ENCODE peak calls at places on chromosomes 2 and 18, in six cellular contexts. One of them, this sample, is unnamed.

GRCh38 chr18:3529597-3529996 is 79.6 kb downstream of the TGIF1 start:
- DNase-seq in heart left ventricle: no peak
- DNase-seq in tibial nerve: no peak
- DNase-seq in spleen: no peak
- DNase-seq in esophagus squamous epithelium: no peak
- DNase-seq in H54: no peak
- DNase-seq in this sample: no peak

GRCh38 chr2:63189026-63189425 is 138.4 kb downstream of the OTX1 start:
- DNase-seq in spleen: no peak
- DNase-seq in tibial nerve: no peak
- DNase-seq in H54: peak
- DNase-seq in esophagus squamous epithelium: no peak
- DNase-seq in heart left ventricle: no peak
- DNase-seq in this sample: no peak

GRCh38 chr18:27785815-27786537 is 391.0 kb downstream of the CDH2 start:
- DNase-seq in heart left ventricle: no peak
- DNase-seq in spleen: no peak
- DNase-seq in tibial nerve: no peak
- DNase-seq in esophagus squamous epithelium: no peak
- DNase-seq in H54: no peak
- DNase-seq in this sample: no peak

GRCh38 chr18:44826418-44827259 is 146.0 kb downstream of the SETBP1 start:
- DNase-seq in heart left ventricle: no peak
- DNase-seq in spleen: no peak
- DNase-seq in esophagus squamous epithelium: no peak
- DNase-seq in tibial nerve: peak
- DNase-seq in H54: no peak
- DNase-seq in this sample: peak

GRCh38 chr18:64271975-64272659 is 123.2 kb upstream of the LINC00305 start:
- DNase-seq in heart left ventricle: no peak
- DNase-seq in tibial nerve: no peak
- DNase-seq in esophagus squamous epithelium: no peak
- DNase-seq in H54: no peak
- DNase-seq in spleen: no peak
- DNase-seq in this sample: no peak

GRCh38 chr2:127530245-127531132 is 4.2 kb upstream of the IWS1 start:
- DNase-seq in spleen: no peak
- DNase-seq in tibial nerve: no peak
- DNase-seq in H54: no peak
- DNase-seq in esophagus squamous epithelium: no peak
- DNase-seq in heart left ventricle: no peak
- DNase-seq in this sample: no peak

GRCh38 chr2:180520816-180521595 is 459.4 kb upstream of the UBE2E3 start:
- DNase-seq in H54: no peak
- DNase-seq in esophagus squamous epithelium: no peak
- DNase-seq in heart left ventricle: no peak
- DNase-seq in spleen: no peak
- DNase-seq in tibial nerve: no peak
- DNase-seq in this sample: no peak

GRCh38 chr18:42268793-42269192 is 313.8 kb downstream of the PIK3C3 start:
- DNase-seq in tibial nerve: no peak
- DNase-seq in heart left ventricle: no peak
- DNase-seq in spleen: no peak
- DNase-seq in esophagus squamous epithelium: no peak
- DNase-seq in H54: no peak
- DNase-seq in this sample: no peak

GRCh38 chr2:216694201-216694825 is 1.0 kb downstream of the IGFBP5 start:
- DNase-seq in tibial nerve: no peak
- DNase-seq in H54: no peak
- DNase-seq in heart left ventricle: peak
- DNase-seq in spleen: no peak
- DNase-seq in esophagus squamous epithelium: no peak
- DNase-seq in this sample: peak

GRCh38 chr2:201856561-201856960 is 50.2 kb downstream of the CDK15 start:
- DNase-seq in spleen: no peak
- DNase-seq in tibial nerve: no peak
- DNase-seq in heart left ventricle: no peak
- DNase-seq in esophagus squamous epithelium: no peak
- DNase-seq in H54: no peak
- DNase-seq in this sample: no peak

GRCh38 chr2:201855356-201855755 is 49.0 kb downstream of the CDK15 start:
- DNase-seq in heart left ventricle: no peak
- DNase-seq in H54: no peak
- DNase-seq in esophagus squamous epithelium: no peak
- DNase-seq in spleen: no peak
- DNase-seq in tibial nerve: no peak
- DNase-seq in this sample: no peak

GRCh38 chr2:201854221-201854801 is 48.0 kb downstream of the CDK15 start:
- DNase-seq in tibial nerve: no peak
- DNase-seq in heart left ventricle: no peak
- DNase-seq in spleen: no peak
- DNase-seq in esophagus squamous epithelium: no peak
- DNase-seq in H54: peak
- DNase-seq in this sample: no peak

GRCh38 chr2:201852878-201853415 is 46.6 kb downstream of the CDK15 start:
- DNase-seq in H54: no peak
- DNase-seq in tibial nerve: no peak
- DNase-seq in heart left ventricle: no peak
- DNase-seq in esophagus squamous epithelium: no peak
- DNase-seq in spleen: no peak
- DNase-seq in this sample: no peak

GRCh38 chr2:201854841-201855240 is 48.5 kb downstream of the CDK15 start:
- DNase-seq in tibial nerve: no peak
- DNase-seq in H54: no peak
- DNase-seq in heart left ventricle: no peak
- DNase-seq in spleen: no peak
- DNase-seq in esophagus squamous epithelium: no peak
- DNase-seq in this sample: no peak
- TF ChIP-seq POLR2A in tibial nerve: no peak
- TF ChIP-seq POLR2A in H54: no peak
- TF ChIP-seq POLR2A in heart left ventricle: no peak
- TF ChIP-seq POLR2A in spleen: no peak
- TF ChIP-seq POLR2A in esophagus squamous epithelium: no peak
- TF ChIP-seq POLR2A in this sample: no peak

GRCh38 chr18:67216846-67217245 is 299.7 kb downstream of the DSEL start:
- DNase-seq in esophagus squamous epithelium: no peak
- DNase-seq in H54: no peak
- DNase-seq in heart left ventricle: no peak
- DNase-seq in tibial nerve: no peak
- DNase-seq in spleen: no peak
- DNase-seq in this sample: no peak

GRCh38 chr18:67218556-67218955 is 298.0 kb downstream of the DSEL start:
- DNase-seq in spleen: no peak
- DNase-seq in esophagus squamous epithelium: no peak
- DNase-seq in tibial nerve: no peak
- DNase-seq in H54: no peak
- DNase-seq in heart left ventricle: no peak
- DNase-seq in this sample: no peak

GRCh38 chr18:67215686-67216085 is 300.8 kb downstream of the DSEL start:
- DNase-seq in tibial nerve: no peak
- DNase-seq in heart left ventricle: peak
- DNase-seq in spleen: peak
- DNase-seq in H54: no peak
- DNase-seq in esophagus squamous epithelium: no peak
- DNase-seq in this sample: no peak

GRCh38 chr18:67219821-67220220 is 296.7 kb downstream of the DSEL start:
- DNase-seq in heart left ventricle: no peak
- DNase-seq in tibial nerve: no peak
- DNase-seq in spleen: no peak
- DNase-seq in H54: no peak
- DNase-seq in esophagus squamous epithelium: no peak
- DNase-seq in this sample: no peak

GRCh38 chr18:67217551-67218166 is 298.9 kb downstream of the DSEL start:
- DNase-seq in tibial nerve: peak
- DNase-seq in H54: no peak
- DNase-seq in esophagus squamous epithelium: no peak
- DNase-seq in spleen: no peak
- DNase-seq in heart left ventricle: no peak
- DNase-seq in this sample: peak
- TF ChIP-seq POLR2A in tibial nerve: no peak
- TF ChIP-seq POLR2A in H54: no peak
- TF ChIP-seq POLR2A in esophagus squamous epithelium: no peak
- TF ChIP-seq POLR2A in spleen: no peak
- TF ChIP-seq POLR2A in heart left ventricle: no peak
- TF ChIP-seq POLR2A in this sample: no peak

GRCh38 chr2:190648289-190649034 is 421 bp upstream of the NAB1 start:
- DNase-seq in spleen: peak
- DNase-seq in H54: peak
- DNase-seq in esophagus squamous epithelium: peak
- DNase-seq in heart left ventricle: peak
- DNase-seq in tibial nerve: peak
- DNase-seq in this sample: peak
- TF ChIP-seq POLR2A in spleen: peak
- TF ChIP-seq POLR2A in H54: peak
- TF ChIP-seq POLR2A in esophagus squamous epithelium: no peak
- TF ChIP-seq POLR2A in heart left ventricle: peak
- TF ChIP-seq POLR2A in tibial nerve: peak
- TF ChIP-seq POLR2A in this sample: peak

DNA sequence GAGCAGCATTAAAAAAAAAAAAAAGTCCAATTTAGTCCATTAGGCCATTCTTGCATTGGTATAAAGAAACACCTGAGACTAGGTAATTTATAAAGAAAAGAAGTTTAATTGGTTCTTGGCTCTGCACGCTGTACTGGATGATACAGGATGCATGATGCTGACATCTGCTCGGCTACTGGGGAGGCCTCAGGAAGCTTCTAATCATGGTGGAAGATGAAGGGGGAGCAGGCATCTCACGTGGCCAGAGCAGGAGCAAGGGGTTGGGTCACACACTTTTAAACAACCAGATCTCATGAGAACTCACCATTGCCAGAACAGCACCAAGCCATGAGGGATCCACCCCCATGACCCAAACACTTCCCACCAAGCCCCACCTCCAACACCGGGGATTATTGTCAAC is 100.1 kb downstream of the NEDD4L start:
- DNase-seq in heart left ventricle: no peak
- DNase-seq in esophagus squamous epithelium: no peak
- DNase-seq in spleen: no peak
- DNase-seq in H54: no peak
- DNase-seq in tibial nerve: no peak
- DNase-seq in this sample: no peak
- TF ChIP-seq POLR2A in heart left ventricle: no peak
- TF ChIP-seq POLR2A in esophagus squamous epithelium: no peak
- TF ChIP-seq POLR2A in spleen: no peak
- TF ChIP-seq POLR2A in H54: no peak
- TF ChIP-seq POLR2A in tibial nerve: no peak
- TF ChIP-seq POLR2A in this sample: no peak

GRCh38 chr18:40529478-40529877 is 1425.6 kb upstream of the PIK3C3 start:
- DNase-seq in heart left ventricle: no peak
- DNase-seq in H54: peak
- DNase-seq in tibial nerve: no peak
- DNase-seq in spleen: no peak
- DNase-seq in esophagus squamous epithelium: no peak
- DNase-seq in this sample: no peak

DNA sequence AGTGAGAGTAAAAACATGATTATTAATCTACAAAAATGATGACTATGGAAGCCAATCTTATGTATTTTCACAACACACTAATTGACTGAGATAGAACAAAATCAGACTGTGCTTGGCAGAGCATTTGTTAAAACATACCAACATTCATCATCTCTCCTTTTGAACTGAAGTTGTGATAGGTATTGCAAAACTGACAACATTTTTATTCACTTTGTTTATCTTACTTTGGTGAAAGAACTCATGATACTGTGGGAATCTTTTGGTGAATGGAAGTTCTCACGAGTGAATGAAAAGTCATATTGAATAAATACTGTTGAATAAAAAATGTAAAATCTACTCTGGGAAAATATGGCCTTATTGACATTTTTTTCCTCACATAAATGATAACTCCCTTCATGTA is 1430.2 kb upstream of the PIK3C3 start:
- DNase-seq in heart left ventricle: no peak
- DNase-seq in spleen: no peak
- DNase-seq in H54: no peak
- DNase-seq in esophagus squamous epithelium: no peak
- DNase-seq in tibial nerve: no peak
- DNase-seq in this sample: no peak
- TF ChIP-seq POLR2A in heart left ventricle: no peak
- TF ChIP-seq POLR2A in spleen: no peak
- TF ChIP-seq POLR2A in H54: no peak
- TF ChIP-seq POLR2A in esophagus squamous epithelium: no peak
- TF ChIP-seq POLR2A in tibial nerve: no peak
- TF ChIP-seq POLR2A in this sample: no peak

GRCh38 chr2:190973262-190973661 is 40.7 kb downstream of the STAT1 start:
- DNase-seq in H54: no peak
- DNase-seq in tibial nerve: no peak
- DNase-seq in esophagus squamous epithelium: no peak
- DNase-seq in heart left ventricle: no peak
- DNase-seq in spleen: no peak
- DNase-seq in this sample: no peak
- TF ChIP-seq POLR2A in H54: no peak
- TF ChIP-seq POLR2A in tibial nerve: no peak
- TF ChIP-seq POLR2A in esophagus squamous epithelium: no peak
- TF ChIP-seq POLR2A in heart left ventricle: no peak
- TF ChIP-seq POLR2A in spleen: no peak
- TF ChIP-seq POLR2A in this sample: no peak

GRCh38 chr2:202721621-202722020 is 86.9 kb downstream of the FAM117B start:
- DNase-seq in tibial nerve: no peak
- DNase-seq in esophagus squamous epithelium: no peak
- DNase-seq in heart left ventricle: no peak
- DNase-seq in spleen: no peak
- DNase-seq in H54: no peak
- DNase-seq in this sample: no peak
- TF ChIP-seq POLR2A in tibial nerve: no peak
- TF ChIP-seq POLR2A in esophagus squamous epithelium: no peak
- TF ChIP-seq POLR2A in heart left ventricle: no peak
- TF ChIP-seq POLR2A in spleen: no peak
- TF ChIP-seq POLR2A in H54: no peak
- TF ChIP-seq POLR2A in this sample: no peak

This sample was measured in adrenal gland.